ENCODE peak calls at places on chromosomes 12 and 14, in seven cellular contexts. One of them, this sample, is unnamed.

GRCh38 chr12:107086314-107086713 is 7.0 kb downstream of the CRY1 start:
- DNase-seq in WERI-Rb-1: no peak
- DNase-seq in tibial artery: no peak
- DNase-seq in AG04450: no peak
- DNase-seq in cardiac fibroblast: no peak
- DNase-seq in WTC11: no peak
- DNase-seq in right lobe of liver: no peak
- DNase-seq in this sample: no peak

GRCh38 chr14:51396222-51396815 is 156.3 kb downstream of the TMX1 start:
- DNase-seq in WERI-Rb-1: peak; percentile 55
- DNase-seq in tibial artery: peak; percentile 38
- DNase-seq in AG04450: peak; percentile 91
- DNase-seq in cardiac fibroblast: peak; percentile 89
- DNase-seq in WTC11: no peak
- DNase-seq in right lobe of liver: peak; percentile 26
- DNase-seq in this sample: peak; percentile 46

GRCh38 chr14:95862243-95862642 is 14.4 kb upstream of the TUNAR start:
- DNase-seq in WERI-Rb-1: no peak
- DNase-seq in tibial artery: no peak
- DNase-seq in AG04450: no peak
- DNase-seq in cardiac fibroblast: no peak
- DNase-seq in WTC11: no peak
- DNase-seq in right lobe of liver: no peak
- DNase-seq in this sample: no peak

GRCh38 chr12:68559984-68560822 is 50.5 kb upstream of the RAP1B start:
- DNase-seq in WERI-Rb-1: no peak
- DNase-seq in tibial artery: peak; percentile 47
- DNase-seq in AG04450: no peak
- DNase-seq in cardiac fibroblast: peak; percentile 25
- DNase-seq in WTC11: peak; percentile 12
- DNase-seq in right lobe of liver: no peak
- DNase-seq in this sample: no peak

GRCh38 chr12:46555379-46555778 is 182.8 kb upstream of the SLC38A2 start:
- DNase-seq in WERI-Rb-1: no peak
- DNase-seq in tibial artery: no peak
- DNase-seq in AG04450: peak; percentile 76
- DNase-seq in cardiac fibroblast: peak; percentile 86
- DNase-seq in WTC11: no peak
- DNase-seq in right lobe of liver: no peak
- DNase-seq in this sample: no peak

GRCh38 chr14:60317609-60318008 is 68.6 kb downstream of the PPM1A start:
- DNase-seq in WERI-Rb-1: peak; percentile 36
- DNase-seq in tibial artery: no peak
- DNase-seq in AG04450: no peak
- DNase-seq in cardiac fibroblast: no peak
- DNase-seq in WTC11: no peak
- DNase-seq in right lobe of liver: no peak
- DNase-seq in this sample: no peak

GRCh38 chr12:70468741-70469140 is 102.7 kb downstream of the KCNMB4 start:
- DNase-seq in WERI-Rb-1: no peak
- DNase-seq in tibial artery: no peak
- DNase-seq in AG04450: no peak
- DNase-seq in cardiac fibroblast: no peak
- DNase-seq in WTC11: no peak
- DNase-seq in right lobe of liver: no peak
- DNase-seq in this sample: no peak

GRCh38 chr12:65566776-65567175 is 257.5 kb upstream of the HMGA2 start:
- DNase-seq in WERI-Rb-1: no peak
- DNase-seq in tibial artery: no peak
- DNase-seq in AG04450: no peak
- DNase-seq in cardiac fibroblast: peak; percentile 34
- DNase-seq in WTC11: no peak
- DNase-seq in right lobe of liver: no peak
- DNase-seq in this sample: no peak

GRCh38 chr14:37597538-37598084 is 2.2 kb downstream of the TTC6 start:
- DNase-seq in WERI-Rb-1: peak; percentile 38
- DNase-seq in tibial artery: no peak
- DNase-seq in AG04450: no peak
- DNase-seq in cardiac fibroblast: no peak
- DNase-seq in WTC11: peak; percentile 72
- DNase-seq in right lobe of liver: no peak
- DNase-seq in this sample: no peak

GRCh38 chr12:2637371-2637770 is 157.4 kb upstream of the FKBP4 start:
- DNase-seq in WERI-Rb-1: no peak
- DNase-seq in tibial artery: no peak
- DNase-seq in AG04450: no peak
- DNase-seq in cardiac fibroblast: no peak
- DNase-seq in WTC11: peak; percentile 2
- DNase-seq in right lobe of liver: no peak
- DNase-seq in this sample: no peak

GRCh38 chr12:62658910-62659309 is 192.3 kb downstream of the MON2 start:
- DNase-seq in WERI-Rb-1: no peak
- DNase-seq in tibial artery: no peak
- DNase-seq in AG04450: no peak
- DNase-seq in cardiac fibroblast: no peak
- DNase-seq in WTC11: no peak
- DNase-seq in right lobe of liver: no peak
- DNase-seq in this sample: no peak

GRCh38 chr14:77189479-77189878 is 7.9 kb downstream of the TMEM63C start:
- DNase-seq in WERI-Rb-1: no peak
- DNase-seq in tibial artery: no peak
- DNase-seq in AG04450: no peak
- DNase-seq in cardiac fibroblast: no peak
- DNase-seq in WTC11: no peak
- DNase-seq in right lobe of liver: no peak
- DNase-seq in this sample: no peak

GRCh38 chr14:50920482-50921225 is 23.6 kb downstream of the PYGL start:
- DNase-seq in WERI-Rb-1: no peak
- DNase-seq in tibial artery: no peak
- DNase-seq in AG04450: peak; percentile 48
- DNase-seq in cardiac fibroblast: peak; percentile 93
- DNase-seq in WTC11: no peak
- DNase-seq in right lobe of liver: no peak
- DNase-seq in this sample: no peak

GRCh38 chr14:21825147-21825743 is 151.6 kb upstream of the OR4E1 start:
- DNase-seq in WERI-Rb-1: peak; percentile 8
- DNase-seq in tibial artery: no peak
- DNase-seq in AG04450: no peak
- DNase-seq in cardiac fibroblast: peak; percentile 2
- DNase-seq in WTC11: peak; percentile 63
- DNase-seq in right lobe of liver: no peak
- DNase-seq in this sample: no peak

GRCh38 chr12:8564656-8565055 is 24.0 kb upstream of the CLEC4E start:
- DNase-seq in WERI-Rb-1: no peak
- DNase-seq in tibial artery: no peak
- DNase-seq in AG04450: no peak
- DNase-seq in cardiac fibroblast: no peak
- DNase-seq in WTC11: peak; percentile 48
- DNase-seq in right lobe of liver: no peak
- DNase-seq in this sample: no peak

GRCh38 chr12:125276567-125276966 is 211.3 kb downstream of the AACS start:
- DNase-seq in WERI-Rb-1: peak; percentile 13
- DNase-seq in tibial artery: no peak
- DNase-seq in AG04450: no peak
- DNase-seq in cardiac fibroblast: no peak
- DNase-seq in WTC11: no peak
- DNase-seq in right lobe of liver: no peak
- DNase-seq in this sample: no peak

GRCh38 chr12:101172316-101172715 is 37.7 kb downstream of the SLC5A8 start:
- DNase-seq in WERI-Rb-1: peak; percentile 23
- DNase-seq in tibial artery: no peak
- DNase-seq in AG04450: no peak
- DNase-seq in cardiac fibroblast: no peak
- DNase-seq in WTC11: peak; percentile 75
- DNase-seq in right lobe of liver: no peak
- DNase-seq in this sample: no peak

GRCh38 chr14:60304509-60304908 is 55.5 kb downstream of the PPM1A start:
- DNase-seq in WERI-Rb-1: no peak
- DNase-seq in tibial artery: no peak
- DNase-seq in AG04450: no peak
- DNase-seq in cardiac fibroblast: no peak
- DNase-seq in WTC11: no peak
- DNase-seq in right lobe of liver: peak; percentile 73
- DNase-seq in this sample: peak; percentile 63

GRCh38 chr12:57164966-57165365 is 17.5 kb upstream of the LRP1-AS start:
- DNase-seq in WERI-Rb-1: no peak
- DNase-seq in tibial artery: no peak
- DNase-seq in AG04450: no peak
- DNase-seq in cardiac fibroblast: peak; percentile 56
- DNase-seq in WTC11: no peak
- DNase-seq in right lobe of liver: no peak
- DNase-seq in this sample: no peak

GRCh38 chr14:104345316-104346111 is 207.1 kb downstream of the KIF26A start:
- DNase-seq in WERI-Rb-1: no peak
- DNase-seq in tibial artery: no peak
- DNase-seq in AG04450: no peak
- DNase-seq in cardiac fibroblast: no peak
- DNase-seq in WTC11: no peak
- DNase-seq in right lobe of liver: no peak
- DNase-seq in this sample: no peak

GRCh38 chr12:65119063-65119462 is 2.0 kb downstream of the WIF1 start:
- DNase-seq in WERI-Rb-1: no peak
- DNase-seq in tibial artery: no peak
- DNase-seq in AG04450: no peak
- DNase-seq in cardiac fibroblast: no peak
- DNase-seq in WTC11: no peak
- DNase-seq in right lobe of liver: no peak
- DNase-seq in this sample: no peak

GRCh38 chr14:81519200-81519998 is 14.3 kb downstream of the SEL1L start:
- DNase-seq in WERI-Rb-1: no peak
- DNase-seq in tibial artery: no peak
- DNase-seq in AG04450: no peak
- DNase-seq in cardiac fibroblast: peak; percentile 66
- DNase-seq in WTC11: no peak
- DNase-seq in right lobe of liver: no peak
- DNase-seq in this sample: no peak

GRCh38 chr14:91509878-91510170 is 286 bp downstream of the PPP4R3A start:
- DNase-seq in WERI-Rb-1: no peak
- DNase-seq in tibial artery: no peak
- DNase-seq in AG04450: no peak
- DNase-seq in cardiac fibroblast: no peak
- DNase-seq in WTC11: no peak
- DNase-seq in right lobe of liver: no peak
- DNase-seq in this sample: no peak

DNA sequence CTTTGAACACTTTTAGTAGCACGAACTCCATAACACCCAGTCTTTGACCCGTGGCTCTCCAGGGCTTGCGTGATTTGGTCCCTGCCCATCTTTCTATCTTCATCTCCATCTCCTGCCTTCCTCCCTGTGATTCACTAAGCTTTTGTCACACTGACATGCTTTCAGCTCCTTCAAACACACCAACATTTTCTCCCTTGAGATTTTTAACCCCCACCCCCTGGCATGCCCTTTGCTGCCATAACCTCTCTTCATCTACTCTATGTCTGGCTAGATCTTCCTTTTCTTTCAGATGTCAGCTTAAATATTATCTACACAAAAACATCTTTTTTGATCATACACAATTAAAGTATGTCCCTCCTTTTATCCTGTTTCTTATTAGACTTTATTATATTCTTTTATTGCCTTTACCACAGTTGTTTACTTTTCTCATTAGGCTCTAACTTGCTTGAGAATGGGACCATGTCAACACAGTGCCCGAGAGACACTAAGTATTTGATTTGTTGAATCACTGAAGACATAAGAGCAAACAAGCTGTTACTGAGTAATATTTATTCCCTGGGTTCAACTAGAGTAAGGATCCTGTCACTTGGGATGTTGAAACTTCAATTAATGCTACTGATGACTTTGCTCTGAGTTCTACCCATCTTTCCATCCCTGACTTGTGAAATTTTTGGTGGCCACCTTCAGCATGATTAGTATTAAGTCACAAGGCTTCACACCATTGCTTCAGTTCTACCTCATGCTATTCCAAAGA is 387.3 kb downstream of the LRIG3 start:
- DNase-seq in WERI-Rb-1: no peak
- DNase-seq in tibial artery: no peak
- DNase-seq in AG04450: no peak
- DNase-seq in cardiac fibroblast: no peak
- DNase-seq in WTC11: no peak
- DNase-seq in right lobe of liver: no peak
- DNase-seq in this sample: no peak
- TF ChIP-seq CTCF in WERI-Rb-1: no peak
- TF ChIP-seq CTCF in tibial artery: no peak
- TF ChIP-seq CTCF in AG04450: no peak
- TF ChIP-seq CTCF in cardiac fibroblast: no peak
- TF ChIP-seq CTCF in WTC11: no peak
- TF ChIP-seq CTCF in right lobe of liver: no peak
- TF ChIP-seq CTCF in this sample: no peak

DNA sequence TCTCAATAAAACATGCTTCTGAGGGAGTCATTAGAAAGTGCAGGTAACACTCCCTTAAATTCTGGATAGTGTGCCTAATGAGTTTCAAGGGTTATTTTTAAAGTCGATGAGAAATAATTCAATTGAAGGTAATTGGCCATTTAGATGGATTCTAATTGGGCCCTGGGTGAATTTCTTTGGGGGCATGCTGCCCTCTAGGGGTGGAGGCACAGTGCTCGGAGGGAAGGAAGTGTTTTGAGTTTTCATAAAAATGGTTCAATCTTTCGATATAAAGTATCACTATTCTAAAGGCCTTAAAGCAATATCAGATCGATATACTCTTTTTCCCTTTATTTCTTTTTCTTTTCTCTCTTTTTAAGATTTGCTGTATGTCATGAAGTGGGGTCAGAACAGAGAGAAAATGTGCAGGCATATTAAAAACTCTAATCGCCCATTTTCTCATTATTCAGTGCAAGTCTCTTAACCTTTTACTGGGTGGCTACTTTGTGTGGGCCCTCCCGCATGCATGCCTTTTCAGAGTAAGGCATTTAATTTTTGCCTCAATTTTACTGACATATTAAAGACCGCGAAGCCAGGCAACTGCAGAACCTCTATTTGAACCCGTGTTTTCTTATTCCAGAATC is 25.5 kb downstream of the NKX2-8 start:
- DNase-seq in WERI-Rb-1: no peak
- DNase-seq in tibial artery: no peak
- DNase-seq in AG04450: no peak
- DNase-seq in cardiac fibroblast: peak; percentile 18
- DNase-seq in WTC11: peak; percentile 46
- DNase-seq in right lobe of liver: peak; percentile 40
- DNase-seq in this sample: no peak
- TF ChIP-seq CTCF in WERI-Rb-1: peak; percentile 58
- TF ChIP-seq CTCF in tibial artery: peak; percentile 65
- TF ChIP-seq CTCF in AG04450: peak; percentile 88
- TF ChIP-seq CTCF in cardiac fibroblast: peak; percentile 85
- TF ChIP-seq CTCF in WTC11: peak; percentile 65
- TF ChIP-seq CTCF in right lobe of liver: peak; percentile 46
- TF ChIP-seq CTCF in this sample: peak; percentile 43

GRCh38 chr14:69475194-69475818 is 9.2 kb upstream of the PLEKHD1 start:
- DNase-seq in WERI-Rb-1: no peak
- DNase-seq in tibial artery: no peak
- DNase-seq in AG04450: no peak
- DNase-seq in cardiac fibroblast: peak; percentile 29
- DNase-seq in WTC11: no peak
- DNase-seq in right lobe of liver: no peak
- DNase-seq in this sample: no peak
- TF ChIP-seq CTCF in WERI-Rb-1: peak; percentile 50
- TF ChIP-seq CTCF in tibial artery: no peak
- TF ChIP-seq CTCF in AG04450: peak; percentile 48
- TF ChIP-seq CTCF in cardiac fibroblast: peak; percentile 40
- TF ChIP-seq CTCF in WTC11: no peak
- TF ChIP-seq CTCF in right lobe of liver: no peak
- TF ChIP-seq CTCF in this sample: peak; percentile 10

GRCh38 chr12:83031301-83031700 is 344.6 kb downstream of the TMTC2 start:
- DNase-seq in WERI-Rb-1: no peak
- DNase-seq in tibial artery: no peak
- DNase-seq in AG04450: no peak
- DNase-seq in cardiac fibroblast: peak; percentile 34
- DNase-seq in WTC11: no peak
- DNase-seq in right lobe of liver: no peak
- DNase-seq in this sample: no peak
- TF ChIP-seq CTCF in WERI-Rb-1: no peak
- TF ChIP-seq CTCF in tibial artery: no peak
- TF ChIP-seq CTCF in AG04450: no peak
- TF ChIP-seq CTCF in cardiac fibroblast: no peak
- TF ChIP-seq CTCF in WTC11: no peak
- TF ChIP-seq CTCF in right lobe of liver: no peak
- TF ChIP-seq CTCF in this sample: no peak